ENCODE peak calls at places on chromosomes 13 and 19, in ten cellular contexts. E is CD4-positive, alpha-beta T cell; P is H1; S is progenitor cell of endocrine pancreas; H is mucosa of descending colon; N is WTC11; L is fibroblast of the aortic adventitia; R is fibroblast of pulmonary artery; D is tibial artery; O is mammary epithelial cell. X is an unnamed sample.

GRCh38 chr19:29188704-29189375 is 24.1 kb downstream of the UQCRFS1 start:
- DNase-seq in R (peak; percentile 8), E (no peak), N (no peak), P (no peak), D (no peak), O (no peak), H (no peak), L (peak; percentile 50), S (no peak), X (no peak)

GRCh38 chr19:4722671-4723464 is 774 bp downstream of the DPP9 start:
- DNase-seq in N (no peak), S (no peak), E (no peak), O (peak; percentile 50), L (peak; percentile 92), D (peak; percentile 56), R (peak; percentile 83), P (no peak), H (peak; percentile 49), X (peak; percentile 27)

GRCh38 chr19:21022996-21023395 is 2.5 kb downstream of the ZNF430 start:
- DNase-seq in E (no peak), N (no peak), D (no peak), H (no peak), P (no peak), O (peak; percentile 87), R (peak; percentile 27), S (no peak), L (peak; percentile 47), X (no peak)

GRCh38 chr19:56942749-56943148 is 102.2 kb upstream of the PEG3 start:
- DNase-seq in D (no peak), E (no peak), H (no peak), R (no peak), L (no peak), P (no peak), N (no peak), S (peak; percentile 14), O (peak; percentile 2), X (no peak)

GRCh38 chr19:6739884-6740588 is 556 bp downstream of the TRIP10 start:
- DNase-seq in R (no peak), L (no peak), P (peak; percentile 83), H (no peak), O (peak; percentile 23), S (no peak), D (no peak), N (peak; percentile 51), E (no peak), X (no peak)

GRCh38 chr19:56725829-56726424 is 54.4 kb upstream of the ZNF835 start:
- DNase-seq in H (no peak), N (no peak), O (no peak), R (peak; percentile 1), S (no peak), E (no peak), P (no peak), D (no peak), L (no peak), X (no peak)

GRCh38 chr19:5621945-5622464 is 571 bp downstream of the SAFB2 start:
- DNase-seq in R (no peak), N (no peak), E (no peak), D (peak; percentile 27), L (peak; percentile 9), O (no peak), P (peak; percentile 49), H (peak; percentile 64), S (no peak), X (no peak)

GRCh38 chr13:101013245-101013644 is 338.6 kb upstream of the TMTC4 start:
- DNase-seq in E (no peak), O (peak; percentile 1), L (no peak), R (no peak), S (no peak), D (no peak), N (no peak), H (no peak), P (no peak), X (no peak)

DNA sequence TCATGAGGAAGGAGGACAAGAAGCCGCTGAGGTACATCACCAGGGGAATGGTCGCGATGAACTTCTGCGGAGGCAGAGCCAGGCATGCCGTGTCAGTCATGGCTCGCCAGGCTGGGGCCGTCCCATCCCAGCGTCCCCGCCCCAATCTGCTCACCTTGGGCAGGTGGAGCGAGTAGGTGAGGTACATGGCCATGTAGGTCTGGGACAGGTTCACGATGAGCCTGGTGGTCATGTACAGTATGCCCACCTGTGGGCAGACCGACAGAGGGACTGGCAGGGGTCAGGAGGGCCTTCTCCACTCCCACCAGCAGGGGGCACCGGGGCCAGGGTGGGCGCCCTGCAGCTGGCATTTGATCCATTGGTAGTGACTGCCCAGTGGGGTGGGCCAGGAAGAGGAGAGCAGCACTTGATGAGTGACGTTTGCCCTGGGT is 8.3 kb downstream of the TEKTIP1 start:
- DNase-seq in R (peak; percentile 17), N (peak; percentile 41), E (no peak), D (no peak), O (no peak), L (no peak), H (no peak), S (no peak), P (no peak), X (no peak)
- TF ChIP-seq CTCF in R (peak; percentile 56), N (peak; percentile 31), E (peak; percentile 56), D (peak; percentile 39), O (peak; percentile 60), L (peak; percentile 72), H (peak; percentile 19), S (peak; percentile 49), P (peak; percentile 70), X (peak; percentile 53)

GRCh38 chr19:3545669-3546034 is 6.7 kb downstream of the TEKTIP1 start:
- DNase-seq in N (no peak), S (no peak), P (no peak), L (no peak), H (no peak), R (no peak), D (no peak), O (no peak), E (no peak), X (no peak)

GRCh38 chr19:3543150-3544053 is 4.4 kb downstream of the TEKTIP1 start:
- DNase-seq in L (no peak), D (peak; percentile 34), S (no peak), O (no peak), R (no peak), H (no peak), P (no peak), N (no peak), E (no peak), X (no peak)

GRCh38 chr19:3544054-3544376 is 5.0 kb downstream of the TEKTIP1 start:
- DNase-seq in N (no peak), H (no peak), P (no peak), E (no peak), R (no peak), L (no peak), D (no peak), O (no peak), S (no peak), X (no peak)

GRCh38 chr19:3546119-3546518 is 7.1 kb downstream of the TEKTIP1 start:
- DNase-seq in P (no peak), O (no peak), L (no peak), R (no peak), N (no peak), D (no peak), E (no peak), H (no peak), S (no peak), X (no peak)

GRCh38 chr19:3544742-3545668 is 6.0 kb downstream of the TEKTIP1 start:
- DNase-seq in O (peak; percentile 83), D (peak; percentile 37), P (peak; percentile 100), E (peak; percentile 79), R (peak; percentile 58), S (peak; percentile 80), N (peak; percentile 93), L (peak; percentile 49), H (peak; percentile 84), X (peak; percentile 84)
- TF ChIP-seq CTCF in O (peak; percentile 94), D (peak; percentile 96), P (peak; percentile 95), E (peak; percentile 94), R (peak; percentile 89), S (peak; percentile 90), N (peak; percentile 97), L (peak; percentile 97), H (peak; percentile 94), X (peak; percentile 91)

GRCh38 chr13:46604226-46604968 is 51.4 kb downstream of the LRCH1 start:
- DNase-seq in O (no peak), S (no peak), P (no peak), E (no peak), D (no peak), L (no peak), N (no peak), R (no peak), H (no peak), X (no peak)

GRCh38 chr13:46602531-46602930 is 49.6 kb downstream of the LRCH1 start:
- DNase-seq in E (no peak), L (no peak), O (no peak), R (no peak), H (no peak), N (no peak), D (no peak), S (no peak), P (no peak), X (no peak)

GRCh38 chr13:46600943-46601311 is 48.0 kb downstream of the LRCH1 start:
- DNase-seq in O (no peak), E (no peak), D (no peak), P (no peak), S (no peak), N (no peak), R (no peak), H (no peak), L (no peak), X (no peak)

GRCh38 chr13:46605089-46605488 is 52.1 kb downstream of the LRCH1 start:
- DNase-seq in S (no peak), R (no peak), O (no peak), E (no peak), P (no peak), N (no peak), L (no peak), D (no peak), H (peak; percentile 39), X (no peak)

GRCh38 chr13:46603165-46603603 is 50.2 kb downstream of the LRCH1 start:
- DNase-seq in H (no peak), E (no peak), O (no peak), N (no peak), R (peak; percentile 42), S (no peak), L (peak; percentile 47), P (no peak), D (no peak), X (no peak)
- TF ChIP-seq CTCF in H (no peak), E (no peak), O (peak; percentile 38), N (no peak), R (peak; percentile 44), S (peak; percentile 21), L (peak; percentile 30), P (no peak), D (no peak), X (no peak)

GRCh38 chr13:52048516-52048915 is 24.0 kb downstream of the UTP14C start:
- DNase-seq in N (no peak), D (no peak), H (no peak), P (no peak), L (peak; percentile 23), S (no peak), R (peak; percentile 21), E (no peak), O (no peak), X (no peak)

GRCh38 chr13:52047463-52047862 is 23.0 kb downstream of the UTP14C start:
- DNase-seq in S (no peak), P (no peak), N (no peak), L (no peak), E (no peak), O (no peak), R (no peak), D (no peak), H (no peak), X (no peak)

GRCh38 chr13:52051400-52051799 is 26.9 kb downstream of the UTP14C start:
- DNase-seq in N (no peak), O (no peak), D (no peak), R (no peak), L (peak; percentile 4), E (no peak), H (no peak), P (no peak), S (no peak), X (no peak)

DNA sequence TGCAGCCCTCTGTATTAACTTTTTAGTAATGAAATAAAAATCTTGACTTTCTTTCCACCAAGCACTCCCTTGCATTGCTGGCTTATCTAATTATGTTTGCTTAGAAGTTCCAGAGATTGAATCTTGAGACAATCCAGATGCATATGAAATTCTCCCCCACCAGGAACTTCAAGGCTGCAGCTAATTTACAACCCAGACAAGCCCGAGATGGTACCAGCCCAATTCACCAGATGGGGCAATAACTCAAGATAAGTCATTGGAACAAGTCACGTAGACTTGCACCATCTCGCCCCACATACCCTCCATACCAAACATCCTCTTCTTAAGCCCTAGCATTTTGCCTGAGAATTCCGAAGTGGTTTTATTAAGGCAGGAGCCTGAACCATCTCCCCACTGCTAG is 29.0 kb downstream of the UTP14C start:
- DNase-seq in D (no peak), O (no peak), L (peak; percentile 34), N (no peak), H (no peak), E (no peak), S (no peak), P (no peak), R (no peak), X (no peak)
- TF ChIP-seq CTCF in D (no peak), O (no peak), L (no peak), N (no peak), H (no peak), E (no peak), S (no peak), P (no peak), R (no peak), X (no peak)

X was measured in natural killer cell.